ENCODE peak calls at places on chromosomes 2 and 18, in seven cellular contexts. B is progenitor cell of endocrine pancreas, H is HCT116, X is dorsolateral prefrontal cortex, L is mammary epithelial cell, W is OCI-LY7, V is fibroblast of lung. P is an unnamed sample.

GRCh38 chr18:13022644-13023043 is 31.5 kb downstream of the CEP192 start:
- DNase-seq in W (no peak), B (no peak), H (no peak), V (no peak), X (no peak), L (no peak), P (no peak)

GRCh38 chr2:8312861-8313768 is 368.7 kb upstream of the ID2 start:
- DNase-seq in X (no peak), B (no peak), H (peak), L (peak), W (peak), V (peak), P (no peak)

GRCh38 chr2:228987441-228988155 is 283.5 kb downstream of the PID1 start:
- DNase-seq in V (no peak), W (no peak), H (no peak), X (no peak), L (no peak), B (no peak), P (no peak)

GRCh38 chr18:57965246-57965645 is 78.8 kb upstream of the NEDD4L start:
- DNase-seq in H (no peak), B (no peak), V (no peak), W (no peak), X (no peak), L (no peak), P (no peak)

GRCh38 chr2:191187105-191187829 is 36.5 kb upstream of the STAT4 start:
- DNase-seq in H (no peak), B (no peak), W (no peak), V (peak), X (no peak), L (no peak), P (no peak)

GRCh38 chr2:45649855-45650806 is 1.3 kb upstream of the PRKCE start:
- DNase-seq in L (peak), B (peak), V (peak), W (peak), H (no peak), X (peak), P (no peak)

GRCh38 chr2:127058246-127058580 is 48.7 kb downstream of the BIN1 start:
- DNase-seq in L (no peak), B (no peak), X (no peak), V (no peak), H (no peak), W (no peak), P (no peak)

GRCh38 chr2:220147186-220147585 is 519.8 kb downstream of the SLC4A3 start:
- DNase-seq in V (peak), H (no peak), L (no peak), X (no peak), B (no peak), W (no peak), P (no peak)

GRCh38 chr2:60707750-60708371 is 48.2 kb upstream of the PAPOLG start:
- DNase-seq in V (peak), W (peak), B (no peak), H (peak), X (no peak), L (peak), P (peak)

GRCh38 chr2:240325006-240325653 is 110.3 kb upstream of the GPC1 start:
- DNase-seq in X (no peak), V (no peak), W (no peak), B (no peak), L (no peak), H (no peak), P (no peak)

DNA sequence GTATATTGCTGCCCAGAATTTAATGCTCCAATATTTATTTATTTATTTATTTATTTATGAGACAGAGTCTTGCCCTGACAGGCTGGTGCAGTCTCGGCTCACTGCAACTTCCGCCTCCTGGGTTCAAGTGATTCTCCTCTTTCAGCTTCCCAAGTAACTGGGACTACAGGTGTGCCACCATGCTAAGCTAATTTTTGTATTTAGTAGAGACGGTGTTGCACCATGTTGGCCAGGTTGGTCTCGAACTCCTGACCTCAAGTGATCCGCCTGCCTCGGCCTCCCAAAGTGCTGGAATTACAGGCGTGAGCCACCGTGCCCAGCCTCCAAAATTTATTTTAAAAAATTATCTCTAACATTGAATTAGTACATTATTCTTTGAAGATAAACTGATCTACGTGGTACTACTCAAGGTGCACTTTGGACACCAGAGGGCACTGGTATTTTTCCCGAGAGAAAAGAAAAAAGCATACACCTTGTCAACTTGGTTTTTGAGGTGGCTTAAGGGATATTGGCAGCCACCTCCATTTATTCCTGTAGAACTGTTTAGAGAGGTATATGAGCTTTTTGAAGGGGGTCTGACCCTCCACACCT is 1.4 kb upstream of the IDH1 start:
- DNase-seq in B (no peak), X (no peak), H (no peak), W (peak), L (no peak), V (no peak), P (no peak)
- TF ChIP-seq CTCF in B (peak), X (no peak), H (peak), W (peak), L (peak), V (no peak), P (peak)

GRCh38 chr18:79786781-79787526 is 10.8 kb upstream of the KCNG2 start:
- DNase-seq in H (no peak), L (no peak), V (no peak), X (no peak), W (no peak), B (no peak), P (no peak)

GRCh38 chr18:79789901-79790885 is 7.5 kb upstream of the KCNG2 start:
- DNase-seq in L (no peak), W (no peak), X (no peak), H (no peak), V (no peak), B (no peak), P (no peak)

GRCh38 chr18:79787527-79788095 is 10.1 kb upstream of the KCNG2 start:
- DNase-seq in X (no peak), W (no peak), H (no peak), L (no peak), V (no peak), B (no peak), P (no peak)

GRCh38 chr18:79789091-79789891 is 8.4 kb upstream of the KCNG2 start:
- DNase-seq in B (no peak), V (no peak), W (no peak), X (no peak), L (no peak), H (no peak), P (no peak)

DNA sequence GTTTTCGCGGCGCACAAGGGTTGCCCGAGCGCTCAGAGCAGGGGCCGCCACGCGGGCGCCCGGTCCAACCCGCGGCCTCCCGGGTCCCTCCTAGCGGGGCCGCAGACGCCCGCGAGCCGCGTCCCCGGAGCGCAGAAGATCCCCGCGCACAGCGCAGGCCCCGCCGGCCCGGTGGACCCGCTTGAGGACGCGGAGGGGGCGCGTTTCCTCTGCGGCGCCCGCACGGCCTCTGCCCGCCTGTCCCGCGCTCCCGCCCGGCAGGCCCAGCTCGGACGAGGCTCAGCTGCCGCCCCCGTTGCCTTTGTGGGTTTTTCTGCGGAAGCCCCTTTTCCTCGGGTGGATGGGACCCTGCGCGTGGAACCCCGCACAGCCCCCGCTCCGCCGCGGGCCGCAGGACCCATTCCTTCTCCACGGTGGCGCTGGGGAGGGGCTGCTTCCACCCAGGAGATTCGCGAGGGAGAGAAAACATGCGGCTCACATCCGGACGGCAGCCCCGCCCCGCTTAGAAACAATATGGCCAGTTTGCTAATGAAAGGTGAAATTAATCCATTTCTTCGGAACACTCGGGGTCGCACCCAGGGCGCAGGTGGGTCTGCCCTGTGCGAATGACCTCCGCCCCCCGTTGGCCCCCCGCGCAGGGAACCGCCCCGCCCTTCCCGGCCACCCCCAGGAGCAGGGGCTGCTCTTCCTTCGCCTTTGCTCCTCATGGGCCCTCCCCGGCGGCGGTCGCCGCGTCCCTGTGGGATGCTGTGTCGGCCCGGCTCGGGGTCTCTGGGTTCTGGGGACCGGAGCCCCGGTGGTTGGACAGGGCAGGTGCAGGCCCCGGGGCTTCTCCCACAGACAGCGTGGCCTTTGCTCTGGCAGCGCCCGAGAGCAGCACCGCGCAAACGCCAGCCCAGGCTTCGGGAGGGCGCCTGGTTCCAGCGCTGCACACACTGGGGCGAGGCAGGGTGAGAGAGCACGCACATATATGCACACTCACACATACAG is 9.3 kb upstream of the KCNG2 start:
- DNase-seq in B (no peak), H (no peak), V (peak), L (no peak), X (no peak), W (no peak), P (no peak)
- TF ChIP-seq CTCF in B (no peak), H (no peak), V (no peak), L (no peak), X (no peak), W (no peak), P (no peak)

DNA sequence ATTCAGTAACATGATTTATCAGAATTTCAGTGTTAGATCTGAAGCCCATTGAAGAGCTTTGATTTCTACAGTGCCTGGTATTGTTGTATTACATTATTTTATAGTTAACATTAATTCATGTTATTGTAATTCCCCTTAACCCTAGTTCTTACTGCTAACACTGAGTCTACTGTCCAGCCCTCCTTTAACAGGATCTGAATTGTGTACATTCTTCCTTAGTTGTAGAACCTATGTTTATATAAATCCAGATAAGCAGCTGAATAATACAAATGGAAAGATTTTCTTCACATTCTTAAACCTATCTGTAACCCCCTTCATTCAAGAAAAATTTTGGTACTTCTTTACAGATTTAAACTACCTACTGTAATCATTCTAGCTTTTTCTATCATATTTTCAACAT is 14.7 kb downstream of the NDUFAF7 start:
- DNase-seq in V (no peak), L (no peak), H (no peak), B (no peak), X (no peak), W (no peak), P (no peak)
- TF ChIP-seq CTCF in V (no peak), L (no peak), H (no peak), B (no peak), X (no peak), W (no peak), P (no peak)

DNA sequence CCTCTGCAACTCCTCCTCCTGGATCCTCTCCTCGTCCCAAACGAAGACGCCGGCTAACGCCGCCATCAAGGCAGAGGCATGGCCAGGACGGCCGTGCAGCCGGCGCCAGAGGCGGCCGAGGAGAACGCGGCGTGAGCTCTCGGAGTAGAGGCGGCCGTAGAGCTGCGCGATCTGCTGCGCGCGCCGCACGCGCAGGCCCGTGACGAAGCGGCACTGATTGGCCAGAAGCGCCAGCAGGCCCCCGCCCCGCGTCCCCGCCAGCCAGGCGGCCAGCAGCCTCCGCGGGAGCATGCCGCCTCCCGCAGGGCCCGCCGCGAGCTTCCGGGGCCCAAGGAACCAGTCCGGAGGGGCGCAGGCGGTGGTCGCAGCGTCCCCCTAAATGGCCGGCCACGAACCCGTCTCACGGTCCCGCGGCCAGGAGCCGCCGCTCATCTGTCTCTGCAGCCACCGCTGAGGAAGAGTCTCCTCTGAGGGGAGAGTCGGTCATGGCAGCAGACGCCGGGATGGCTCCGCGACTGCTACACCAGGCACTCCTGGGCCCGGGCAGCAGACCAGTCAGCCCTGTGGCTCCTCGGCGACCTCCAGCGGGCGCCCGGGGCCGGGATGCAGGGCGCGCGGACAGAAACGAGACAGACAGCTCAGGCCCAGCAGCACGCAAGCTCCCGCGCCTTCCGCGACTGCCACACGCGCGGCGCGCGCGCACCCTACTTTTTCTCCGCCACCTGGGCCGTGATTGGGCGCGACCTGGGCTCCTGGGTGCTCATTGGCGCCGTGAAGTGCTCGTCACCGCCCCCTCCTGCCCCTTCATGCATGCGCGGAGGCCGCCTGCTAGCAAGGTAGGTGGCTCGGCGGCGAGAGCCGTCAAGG is at the start of gene STARD7:
- DNase-seq in H (peak), W (peak), L (peak), V (peak), X (peak), B (peak), P (peak)
- TF ChIP-seq CTCF in H (no peak), W (peak), L (no peak), V (no peak), X (peak), B (peak), P (peak)

GRCh38 chr2:47479863-47480262 is 76.9 kb downstream of the MSH2 start:
- DNase-seq in L (no peak), V (no peak), X (no peak), W (no peak), H (no peak), B (no peak), P (no peak)
- TF ChIP-seq CTCF in L (no peak), V (no peak), X (no peak), W (no peak), H (no peak), B (no peak), P (no peak)

GRCh38 chr18:69002233-69002632 is 204.4 kb downstream of the CCDC102B start:
- DNase-seq in W (no peak), L (no peak), X (no peak), B (no peak), V (no peak), H (peak), P (no peak)
- TF ChIP-seq CTCF in W (peak), L (peak), X (no peak), B (peak), V (no peak), H (peak), P (peak)